ENCODE peak calls at places on chromosome 9, in five cellular contexts. One of them, this sample, is unnamed.

GRCh38 chr9:95138474-95138873 is 179.0 kb downstream of the FANCC start:
- DNase-seq in foreskin fibroblast: no peak
- DNase-seq in stimulated activated CD8-positive, alpha-beta memory T cell treated with anti-CD3 and anti-CD28 coated beads, Interleukin-7, amount 100 ng/mL, for 24 hours: no peak
- DNase-seq in activated CD4-positive, CD25-positive, alpha-beta regulatory T cell: no peak
- DNase-seq in activated effector memory CD4-positive, alpha-beta T cell treated with anti-CD3 and anti-CD28 coated beads, Interleukin-2, amount 50 U/mL, for 16 hours: no peak
- DNase-seq in this sample: no peak

GRCh38 chr9:100492952-100493351 is 20.0 kb downstream of the TMEFF1 start:
- DNase-seq in activated CD4-positive, CD25-positive, alpha-beta regulatory T cell: no peak
- DNase-seq in stimulated activated CD8-positive, alpha-beta memory T cell treated with anti-CD3 and anti-CD28 coated beads, Interleukin-7, amount 100 ng/mL, for 24 hours: no peak
- DNase-seq in activated effector memory CD4-positive, alpha-beta T cell treated with anti-CD3 and anti-CD28 coated beads, Interleukin-2, amount 50 U/mL, for 16 hours: no peak
- DNase-seq in foreskin fibroblast: no peak
- DNase-seq in this sample: no peak

GRCh38 chr9:111966851-111967250 is 70.2 kb downstream of the UGCG start:
- DNase-seq in activated effector memory CD4-positive, alpha-beta T cell treated with anti-CD3 and anti-CD28 coated beads, Interleukin-2, amount 50 U/mL, for 16 hours: no peak
- DNase-seq in stimulated activated CD8-positive, alpha-beta memory T cell treated with anti-CD3 and anti-CD28 coated beads, Interleukin-7, amount 100 ng/mL, for 24 hours: no peak
- DNase-seq in foreskin fibroblast: peak; percentile 63
- DNase-seq in activated CD4-positive, CD25-positive, alpha-beta regulatory T cell: no peak
- DNase-seq in this sample: no peak

GRCh38 chr9:33315371-33315770 is 25.1 kb downstream of the NFX1 start:
- DNase-seq in foreskin fibroblast: no peak
- DNase-seq in activated effector memory CD4-positive, alpha-beta T cell treated with anti-CD3 and anti-CD28 coated beads, Interleukin-2, amount 50 U/mL, for 16 hours: no peak
- DNase-seq in stimulated activated CD8-positive, alpha-beta memory T cell treated with anti-CD3 and anti-CD28 coated beads, Interleukin-7, amount 100 ng/mL, for 24 hours: no peak
- DNase-seq in activated CD4-positive, CD25-positive, alpha-beta regulatory T cell: no peak
- DNase-seq in this sample: no peak

GRCh38 chr9:135992486-135993408 is 31.6 kb upstream of the UBAC1 start:
- DNase-seq in activated CD4-positive, CD25-positive, alpha-beta regulatory T cell: peak; percentile 11
- DNase-seq in foreskin fibroblast: peak; percentile 75
- DNase-seq in stimulated activated CD8-positive, alpha-beta memory T cell treated with anti-CD3 and anti-CD28 coated beads, Interleukin-7, amount 100 ng/mL, for 24 hours: no peak
- DNase-seq in activated effector memory CD4-positive, alpha-beta T cell treated with anti-CD3 and anti-CD28 coated beads, Interleukin-2, amount 50 U/mL, for 16 hours: peak; percentile 77
- DNase-seq in this sample: peak; percentile 95

GRCh38 chr9:122015165-122015821 is 77.8 kb downstream of the TTLL11 start:
- DNase-seq in stimulated activated CD8-positive, alpha-beta memory T cell treated with anti-CD3 and anti-CD28 coated beads, Interleukin-7, amount 100 ng/mL, for 24 hours: no peak
- DNase-seq in foreskin fibroblast: no peak
- DNase-seq in activated CD4-positive, CD25-positive, alpha-beta regulatory T cell: no peak
- DNase-seq in activated effector memory CD4-positive, alpha-beta T cell treated with anti-CD3 and anti-CD28 coated beads, Interleukin-2, amount 50 U/mL, for 16 hours: no peak
- DNase-seq in this sample: no peak

GRCh38 chr9:83451308-83451707 is 86.9 kb downstream of the FRMD3 start:
- DNase-seq in activated CD4-positive, CD25-positive, alpha-beta regulatory T cell: no peak
- DNase-seq in stimulated activated CD8-positive, alpha-beta memory T cell treated with anti-CD3 and anti-CD28 coated beads, Interleukin-7, amount 100 ng/mL, for 24 hours: no peak
- DNase-seq in activated effector memory CD4-positive, alpha-beta T cell treated with anti-CD3 and anti-CD28 coated beads, Interleukin-2, amount 50 U/mL, for 16 hours: no peak
- DNase-seq in foreskin fibroblast: no peak
- DNase-seq in this sample: no peak

GRCh38 chr9:83582026-83582425 is 40.9 kb upstream of the IDNK start:
- DNase-seq in stimulated activated CD8-positive, alpha-beta memory T cell treated with anti-CD3 and anti-CD28 coated beads, Interleukin-7, amount 100 ng/mL, for 24 hours: no peak
- DNase-seq in activated CD4-positive, CD25-positive, alpha-beta regulatory T cell: no peak
- DNase-seq in activated effector memory CD4-positive, alpha-beta T cell treated with anti-CD3 and anti-CD28 coated beads, Interleukin-2, amount 50 U/mL, for 16 hours: no peak
- DNase-seq in foreskin fibroblast: peak; percentile 64
- DNase-seq in this sample: no peak

GRCh38 chr9:83271665-83272071 is 208.7 kb upstream of the RASEF start:
- DNase-seq in foreskin fibroblast: no peak
- DNase-seq in activated effector memory CD4-positive, alpha-beta T cell treated with anti-CD3 and anti-CD28 coated beads, Interleukin-2, amount 50 U/mL, for 16 hours: no peak
- DNase-seq in stimulated activated CD8-positive, alpha-beta memory T cell treated with anti-CD3 and anti-CD28 coated beads, Interleukin-7, amount 100 ng/mL, for 24 hours: no peak
- DNase-seq in activated CD4-positive, CD25-positive, alpha-beta regulatory T cell: no peak
- DNase-seq in this sample: no peak

GRCh38 chr9:37329576-37329975 is 92.9 kb upstream of the GRHPR start:
- DNase-seq in foreskin fibroblast: no peak
- DNase-seq in stimulated activated CD8-positive, alpha-beta memory T cell treated with anti-CD3 and anti-CD28 coated beads, Interleukin-7, amount 100 ng/mL, for 24 hours: no peak
- DNase-seq in activated effector memory CD4-positive, alpha-beta T cell treated with anti-CD3 and anti-CD28 coated beads, Interleukin-2, amount 50 U/mL, for 16 hours: no peak
- DNase-seq in activated CD4-positive, CD25-positive, alpha-beta regulatory T cell: no peak
- DNase-seq in this sample: no peak

GRCh38 chr9:130180516-130180915 is 8.3 kb downstream of the NCS1 start:
- DNase-seq in stimulated activated CD8-positive, alpha-beta memory T cell treated with anti-CD3 and anti-CD28 coated beads, Interleukin-7, amount 100 ng/mL, for 24 hours: no peak
- DNase-seq in foreskin fibroblast: no peak
- DNase-seq in activated CD4-positive, CD25-positive, alpha-beta regulatory T cell: no peak
- DNase-seq in activated effector memory CD4-positive, alpha-beta T cell treated with anti-CD3 and anti-CD28 coated beads, Interleukin-2, amount 50 U/mL, for 16 hours: no peak
- DNase-seq in this sample: no peak

GRCh38 chr9:83456226-83456625 is 82.0 kb downstream of the FRMD3 start:
- DNase-seq in stimulated activated CD8-positive, alpha-beta memory T cell treated with anti-CD3 and anti-CD28 coated beads, Interleukin-7, amount 100 ng/mL, for 24 hours: no peak
- DNase-seq in activated CD4-positive, CD25-positive, alpha-beta regulatory T cell: no peak
- DNase-seq in foreskin fibroblast: no peak
- DNase-seq in activated effector memory CD4-positive, alpha-beta T cell treated with anti-CD3 and anti-CD28 coated beads, Interleukin-2, amount 50 U/mL, for 16 hours: no peak
- DNase-seq in this sample: no peak

GRCh38 chr9:130110166-130110565 is 56.5 kb downstream of the GPR107 start:
- DNase-seq in activated effector memory CD4-positive, alpha-beta T cell treated with anti-CD3 and anti-CD28 coated beads, Interleukin-2, amount 50 U/mL, for 16 hours: no peak
- DNase-seq in activated CD4-positive, CD25-positive, alpha-beta regulatory T cell: no peak
- DNase-seq in foreskin fibroblast: no peak
- DNase-seq in stimulated activated CD8-positive, alpha-beta memory T cell treated with anti-CD3 and anti-CD28 coated beads, Interleukin-7, amount 100 ng/mL, for 24 hours: no peak
- DNase-seq in this sample: no peak

GRCh38 chr9:21030389-21031035 is 928 bp downstream of the HACD4 start:
- DNase-seq in activated CD4-positive, CD25-positive, alpha-beta regulatory T cell: no peak
- DNase-seq in foreskin fibroblast: peak; percentile 65
- DNase-seq in activated effector memory CD4-positive, alpha-beta T cell treated with anti-CD3 and anti-CD28 coated beads, Interleukin-2, amount 50 U/mL, for 16 hours: no peak
- DNase-seq in stimulated activated CD8-positive, alpha-beta memory T cell treated with anti-CD3 and anti-CD28 coated beads, Interleukin-7, amount 100 ng/mL, for 24 hours: no peak
- DNase-seq in this sample: no peak

GRCh38 chr9:116075191-116075590 is 78.4 kb upstream of the PAPPA start:
- DNase-seq in activated effector memory CD4-positive, alpha-beta T cell treated with anti-CD3 and anti-CD28 coated beads, Interleukin-2, amount 50 U/mL, for 16 hours: no peak
- DNase-seq in activated CD4-positive, CD25-positive, alpha-beta regulatory T cell: no peak
- DNase-seq in stimulated activated CD8-positive, alpha-beta memory T cell treated with anti-CD3 and anti-CD28 coated beads, Interleukin-7, amount 100 ng/mL, for 24 hours: no peak
- DNase-seq in foreskin fibroblast: peak; percentile 94
- DNase-seq in this sample: no peak

GRCh38 chr9:20023237-20023928 is 234.5 kb upstream of the SLC24A2 start:
- DNase-seq in foreskin fibroblast: no peak
- DNase-seq in activated CD4-positive, CD25-positive, alpha-beta regulatory T cell: no peak
- DNase-seq in stimulated activated CD8-positive, alpha-beta memory T cell treated with anti-CD3 and anti-CD28 coated beads, Interleukin-7, amount 100 ng/mL, for 24 hours: no peak
- DNase-seq in activated effector memory CD4-positive, alpha-beta T cell treated with anti-CD3 and anti-CD28 coated beads, Interleukin-2, amount 50 U/mL, for 16 hours: no peak
- DNase-seq in this sample: no peak

GRCh38 chr9:137441289-137441934 is at the start of gene ENTPD8:
- DNase-seq in activated effector memory CD4-positive, alpha-beta T cell treated with anti-CD3 and anti-CD28 coated beads, Interleukin-2, amount 50 U/mL, for 16 hours: no peak
- DNase-seq in foreskin fibroblast: no peak
- DNase-seq in activated CD4-positive, CD25-positive, alpha-beta regulatory T cell: no peak
- DNase-seq in stimulated activated CD8-positive, alpha-beta memory T cell treated with anti-CD3 and anti-CD28 coated beads, Interleukin-7, amount 100 ng/mL, for 24 hours: no peak
- DNase-seq in this sample: peak; percentile 78

GRCh38 chr9:99040911-99041582 is 63.9 kb upstream of the TGFBR1 start:
- DNase-seq in stimulated activated CD8-positive, alpha-beta memory T cell treated with anti-CD3 and anti-CD28 coated beads, Interleukin-7, amount 100 ng/mL, for 24 hours: no peak
- DNase-seq in activated CD4-positive, CD25-positive, alpha-beta regulatory T cell: no peak
- DNase-seq in foreskin fibroblast: peak; percentile 61
- DNase-seq in activated effector memory CD4-positive, alpha-beta T cell treated with anti-CD3 and anti-CD28 coated beads, Interleukin-2, amount 50 U/mL, for 16 hours: no peak
- DNase-seq in this sample: no peak

GRCh38 chr9:125544988-125545651 is 161.9 kb downstream of the MAPKAP1 start:
- DNase-seq in stimulated activated CD8-positive, alpha-beta memory T cell treated with anti-CD3 and anti-CD28 coated beads, Interleukin-7, amount 100 ng/mL, for 24 hours: no peak
- DNase-seq in activated effector memory CD4-positive, alpha-beta T cell treated with anti-CD3 and anti-CD28 coated beads, Interleukin-2, amount 50 U/mL, for 16 hours: no peak
- DNase-seq in foreskin fibroblast: peak; percentile 73
- DNase-seq in activated CD4-positive, CD25-positive, alpha-beta regulatory T cell: no peak
- DNase-seq in this sample: no peak